ENCODE peak calls at places on chromosomes 2 and 18, in eight cellular contexts. Z, A, R, W, I, K, D and O are unnamed samples.

GRCh38 chr2:34241905-34242740 is 643.0 kb upstream of the FAM98A start:
- DNase-seq in Z (no peak), A (no peak), R (no peak), W (no peak), I (no peak), K (no peak), D (no peak), O (no peak)

GRCh38 chr2:44245068-44245861 is 30.0 kb upstream of the SLC3A1 start:
- DNase-seq in Z (no peak), A (peak), R (peak), W (no peak), I (no peak), K (no peak), D (no peak), O (no peak)

GRCh38 chr2:26412091-26412673 is 10.5 kb downstream of the DRC1 start:
- DNase-seq in Z (no peak), A (no peak), R (no peak), W (no peak), I (no peak), K (no peak), D (no peak), O (no peak)

GRCh38 chr2:23692263-23692662 is 234.7 kb downstream of the ATAD2B start:
- DNase-seq in Z (peak), A (no peak), R (no peak), W (no peak), I (no peak), K (peak), D (no peak), O (no peak)

GRCh38 chr2:45583989-45584388 is 27.1 kb downstream of the SRBD1 start:
- DNase-seq in Z (no peak), A (no peak), R (no peak), W (no peak), I (no peak), K (no peak), D (no peak), O (no peak)

GRCh38 chr2:240258685-240259084 is 118.2 kb upstream of the OTOS start:
- DNase-seq in Z (no peak), A (no peak), R (no peak), W (no peak), I (no peak), K (no peak), D (no peak), O (no peak)

GRCh38 chr18:50203801-50204604 is 9.1 kb upstream of the MYO5B start:
- DNase-seq in Z (no peak), A (peak), R (no peak), W (peak), I (peak), K (no peak), D (peak), O (peak)

GRCh38 chr18:9637036-9637767 is 22.8 kb upstream of the PPP4R1 start:
- DNase-seq in Z (no peak), A (no peak), R (no peak), W (no peak), I (no peak), K (no peak), D (no peak), O (no peak)

GRCh38 chr18:35284846-35285245 is 5.2 kb downstream of the ZSCAN30 start:
- DNase-seq in Z (no peak), A (no peak), R (no peak), W (no peak), I (no peak), K (no peak), D (no peak), O (no peak)

GRCh38 chr2:47274054-47274779 is 119.1 kb upstream of the STPG4 start:
- DNase-seq in Z (no peak), A (no peak), R (peak), W (no peak), I (no peak), K (no peak), D (no peak), O (no peak)

GRCh38 chr18:79030680-79031079 is 38.5 kb upstream of the ATP9B start:
- DNase-seq in Z (no peak), A (no peak), R (no peak), W (no peak), I (no peak), K (no peak), D (no peak), O (no peak)

GRCh38 chr2:237904806-237905599 is 45.6 kb downstream of the RAMP1 start:
- DNase-seq in Z (peak), A (no peak), R (peak), W (no peak), I (peak), K (peak), D (no peak), O (no peak)

GRCh38 chr18:40851014-40851429 is 1104.0 kb upstream of the PIK3C3 start:
- DNase-seq in Z (no peak), A (no peak), R (no peak), W (no peak), I (no peak), K (no peak), D (no peak), O (no peak)

GRCh38 chr2:71379086-71379485 is 47.5 kb downstream of the ZNF638 start:
- DNase-seq in Z (no peak), A (no peak), R (peak), W (no peak), I (no peak), K (no peak), D (no peak), O (peak)

GRCh38 chr2:28298406-28298805 is 94.3 kb upstream of the FOSL2 start:
- DNase-seq in Z (no peak), A (no peak), R (no peak), W (no peak), I (no peak), K (no peak), D (no peak), O (no peak)

GRCh38 chr2:38237311-38237710 is 139.8 kb downstream of the ATL2 start:
- DNase-seq in Z (no peak), A (no peak), R (no peak), W (no peak), I (no peak), K (no peak), D (no peak), O (no peak)

GRCh38 chr2:128028668-128029054 is 802 bp upstream of the SAP130 start:
- DNase-seq in Z (no peak), A (no peak), R (no peak), W (no peak), I (no peak), K (no peak), D (no peak), O (no peak)

GRCh38 chr2:74149249-74149530 is 1.5 kb upstream of the BOLA3 start:
- DNase-seq in Z (no peak), A (peak), R (no peak), W (no peak), I (no peak), K (no peak), D (no peak), O (peak)

GRCh38 chr2:212549463-212549862 is 10.9 kb upstream of the ERBB4 start:
- DNase-seq in Z (no peak), A (no peak), R (no peak), W (no peak), I (no peak), K (no peak), D (no peak), O (no peak)

GRCh38 chr2:86426271-86426670 is 14.9 kb upstream of the KDM3A start:
- DNase-seq in Z (no peak), A (no peak), R (no peak), W (no peak), I (no peak), K (no peak), D (no peak), O (no peak)

GRCh38 chr18:78666666-78667335 is 312.8 kb upstream of the SALL3 start:
- DNase-seq in Z (peak), A (no peak), R (no peak), W (no peak), I (no peak), K (no peak), D (no peak), O (no peak)

GRCh38 chr2:6764968-6765723 is 100.6 kb downstream of the CMPK2 start:
- DNase-seq in Z (no peak), A (peak), R (no peak), W (peak), I (no peak), K (no peak), D (no peak), O (no peak)

GRCh38 chr2:239310401-239311061 is 90.3 kb downstream of the HDAC4 start:
- DNase-seq in Z (peak), A (no peak), R (no peak), W (no peak), I (peak), K (peak), D (no peak), O (no peak)

GRCh38 chr2:149989447-149990063 is 402.0 kb upstream of the MMADHC start:
- DNase-seq in Z (no peak), A (no peak), R (peak), W (no peak), I (no peak), K (no peak), D (no peak), O (peak)

GRCh38 chr2:46800625-46801024 is 115.0 kb downstream of the MCFD2 start:
- DNase-seq in Z (no peak), A (no peak), R (no peak), W (no peak), I (no peak), K (no peak), D (no peak), O (no peak)

GRCh38 chr2:121246704-121247255 is 38.2 kb downstream of the TFCP2L1 start:
- DNase-seq in Z (no peak), A (no peak), R (no peak), W (no peak), I (no peak), K (peak), D (no peak), O (no peak)

GRCh38 chr2:12715878-12716249 is 872 bp upstream of the TRIB2 start:
- DNase-seq in Z (peak), A (peak), R (peak), W (no peak), I (peak), K (peak), D (peak), O (peak)

GRCh38 chr2:113694438-113694837 is 62.0 kb downstream of the SLC35F5 start:
- DNase-seq in Z (no peak), A (no peak), R (no peak), W (no peak), I (peak), K (no peak), D (no peak), O (no peak)

GRCh38 chr2:35989523-35989922 is 366.1 kb upstream of the CRIM1 start:
- DNase-seq in Z (no peak), A (peak), R (no peak), W (peak), I (peak), K (no peak), D (no peak), O (peak)

GRCh38 chr18:62336618-62337017 is 11.5 kb downstream of the TNFRSF11A start:
- DNase-seq in Z (no peak), A (no peak), R (no peak), W (no peak), I (no peak), K (no peak), D (no peak), O (no peak)

GRCh38 chr2:148253716-148254115 is 232.8 kb downstream of the MBD5 start:
- DNase-seq in Z (no peak), A (peak), R (no peak), W (no peak), I (no peak), K (no peak), D (no peak), O (peak)

GRCh38 chr2:174699993-174700766 is 64.1 kb downstream of the CHRNA1 start:
- DNase-seq in Z (no peak), A (peak), R (peak), W (no peak), I (no peak), K (no peak), D (no peak), O (peak)

GRCh38 chr18:54150226-54150625 is 74.2 kb downstream of the MBD2 start:
- DNase-seq in Z (no peak), A (peak), R (no peak), W (no peak), I (no peak), K (no peak), D (no peak), O (peak)

GRCh38 chr2:23427350-23427749 is 42.4 kb downstream of the KLHL29 start:
- DNase-seq in Z (no peak), A (no peak), R (no peak), W (no peak), I (no peak), K (no peak), D (no peak), O (no peak)